ENCODE peak calls at places on chromosomes 16 and 17, in six cellular contexts. One of them, this sample, is unnamed.

GRCh38 chr17:29126268-29126923 is 53.8 kb downstream of the MYO18A start:
- DNase-seq in neuronal stem cell: no peak
- DNase-seq in IMR-90: no peak
- DNase-seq in mesenchymal stem cell: no peak
- DNase-seq in H9: no peak
- DNase-seq in H1: no peak
- DNase-seq in this sample: no peak

GRCh38 chr16:30397776-30398659 is 2.8 kb downstream of the ZNF48 start:
- DNase-seq in neuronal stem cell: no peak
- DNase-seq in H1: no peak
- DNase-seq in mesenchymal stem cell: no peak
- DNase-seq in H9: no peak
- DNase-seq in IMR-90: no peak
- DNase-seq in this sample: no peak

GRCh38 chr16:47687694-47688093 is 226.6 kb downstream of the PHKB start:
- DNase-seq in H9: no peak
- DNase-seq in H1: no peak
- DNase-seq in mesenchymal stem cell: no peak
- DNase-seq in neuronal stem cell: no peak
- DNase-seq in IMR-90: peak
- DNase-seq in this sample: peak

GRCh38 chr16:1223355-1224214 is 1.5 kb downstream of the TPSG1 start:
- DNase-seq in mesenchymal stem cell: no peak
- DNase-seq in neuronal stem cell: no peak
- DNase-seq in H9: no peak
- DNase-seq in IMR-90: no peak
- DNase-seq in H1: no peak
- DNase-seq in this sample: no peak

GRCh38 chr16:187330-187729 is 7.1 kb downstream of the HBQ1 start:
- DNase-seq in IMR-90: no peak
- DNase-seq in H9: no peak
- DNase-seq in mesenchymal stem cell: no peak
- DNase-seq in neuronal stem cell: no peak
- DNase-seq in H1: no peak
- DNase-seq in this sample: no peak

GRCh38 chr17:72304859-72305258 is 184.0 kb downstream of the SOX9 start:
- DNase-seq in IMR-90: no peak
- DNase-seq in mesenchymal stem cell: no peak
- DNase-seq in H9: no peak
- DNase-seq in neuronal stem cell: no peak
- DNase-seq in H1: no peak
- DNase-seq in this sample: no peak

GRCh38 chr16:68700120-68700519 is 37.0 kb upstream of the CDH1 start:
- DNase-seq in H1: no peak
- DNase-seq in H9: no peak
- DNase-seq in IMR-90: peak
- DNase-seq in neuronal stem cell: no peak
- DNase-seq in mesenchymal stem cell: peak
- DNase-seq in this sample: no peak

GRCh38 chr17:81436294-81436849 is 41.1 kb downstream of the BAHCC1 start:
- DNase-seq in IMR-90: no peak
- DNase-seq in neuronal stem cell: no peak
- DNase-seq in H1: no peak
- DNase-seq in H9: no peak
- DNase-seq in mesenchymal stem cell: peak
- DNase-seq in this sample: no peak

GRCh38 chr16:71460246-71460645 is 1.8 kb downstream of the ZNF23 start:
- DNase-seq in H1: no peak
- DNase-seq in mesenchymal stem cell: peak
- DNase-seq in IMR-90: peak
- DNase-seq in H9: no peak
- DNase-seq in neuronal stem cell: no peak
- DNase-seq in this sample: peak

GRCh38 chr16:69522732-69523404 is 42.9 kb upstream of the NFAT5 start:
- DNase-seq in H9: no peak
- DNase-seq in H1: no peak
- DNase-seq in mesenchymal stem cell: no peak
- DNase-seq in IMR-90: no peak
- DNase-seq in neuronal stem cell: no peak
- DNase-seq in this sample: peak

GRCh38 chr17:74875155-74875969 is 2.6 kb upstream of the FDXR start:
- DNase-seq in neuronal stem cell: no peak
- DNase-seq in H1: no peak
- DNase-seq in H9: no peak
- DNase-seq in IMR-90: no peak
- DNase-seq in mesenchymal stem cell: no peak
- DNase-seq in this sample: no peak

GRCh38 chr16:31216552-31217530 is at the start of gene PYDC1:
- DNase-seq in IMR-90: no peak
- DNase-seq in mesenchymal stem cell: no peak
- DNase-seq in H9: peak
- DNase-seq in neuronal stem cell: no peak
- DNase-seq in H1: peak
- DNase-seq in this sample: no peak

GRCh38 chr17:76577876-76578275 is 7.8 kb downstream of the ST6GALNAC2 start:
- DNase-seq in H9: no peak
- DNase-seq in mesenchymal stem cell: no peak
- DNase-seq in H1: no peak
- DNase-seq in IMR-90: no peak
- DNase-seq in neuronal stem cell: no peak
- DNase-seq in this sample: no peak

GRCh38 chr17:43530303-43531081 is 15.6 kb downstream of the ETV4 start:
- DNase-seq in neuronal stem cell: peak
- DNase-seq in IMR-90: peak
- DNase-seq in H1: peak
- DNase-seq in H9: peak
- DNase-seq in mesenchymal stem cell: peak
- DNase-seq in this sample: peak

GRCh38 chr16:70804153-70804728 is 3.3 kb upstream of the VAC14 start:
- DNase-seq in neuronal stem cell: no peak
- DNase-seq in H1: no peak
- DNase-seq in mesenchymal stem cell: peak
- DNase-seq in H9: no peak
- DNase-seq in IMR-90: peak
- DNase-seq in this sample: peak

GRCh38 chr17:76947771-76948170 is 79.6 kb downstream of the MGAT5B start:
- DNase-seq in mesenchymal stem cell: no peak
- DNase-seq in H1: no peak
- DNase-seq in neuronal stem cell: no peak
- DNase-seq in IMR-90: no peak
- DNase-seq in H9: no peak
- DNase-seq in this sample: no peak

GRCh38 chr16:53159781-53160436 is 105.1 kb downstream of the CHD9 start:
- DNase-seq in H1: peak
- DNase-seq in neuronal stem cell: peak
- DNase-seq in IMR-90: peak
- DNase-seq in H9: no peak
- DNase-seq in mesenchymal stem cell: peak
- DNase-seq in this sample: peak

GRCh38 chr17:2122641-2123302 is 67.9 kb downstream of the HIC1 start:
- DNase-seq in H1: no peak
- DNase-seq in mesenchymal stem cell: peak
- DNase-seq in IMR-90: peak
- DNase-seq in neuronal stem cell: no peak
- DNase-seq in H9: no peak
- DNase-seq in this sample: peak

GRCh38 chr17:10772425-10773380 is 31.2 kb downstream of the TMEM238L start:
- DNase-seq in neuronal stem cell: peak
- DNase-seq in H9: peak
- DNase-seq in IMR-90: peak
- DNase-seq in H1: peak
- DNase-seq in mesenchymal stem cell: no peak
- DNase-seq in this sample: peak

GRCh38 chr16:58127033-58127556 is 2.1 kb downstream of the CFAP20 start:
- DNase-seq in H1: no peak
- DNase-seq in mesenchymal stem cell: peak
- DNase-seq in IMR-90: peak
- DNase-seq in H9: no peak
- DNase-seq in neuronal stem cell: no peak
- DNase-seq in this sample: no peak

GRCh38 chr16:83105279-83106077 is 478.7 kb downstream of the CDH13 start:
- DNase-seq in H9: no peak
- DNase-seq in neuronal stem cell: no peak
- DNase-seq in IMR-90: no peak
- DNase-seq in H1: no peak
- DNase-seq in mesenchymal stem cell: no peak
- DNase-seq in this sample: no peak

GRCh38 chr17:76824103-76824502 is 44.1 kb upstream of the MGAT5B start:
- DNase-seq in H1: no peak
- DNase-seq in mesenchymal stem cell: no peak
- DNase-seq in IMR-90: no peak
- DNase-seq in H9: no peak
- DNase-seq in neuronal stem cell: no peak
- DNase-seq in this sample: no peak

GRCh38 chr16:27304102-27304501 is 9.7 kb upstream of the IL4R start:
- DNase-seq in H1: no peak
- DNase-seq in mesenchymal stem cell: no peak
- DNase-seq in H9: no peak
- DNase-seq in IMR-90: no peak
- DNase-seq in neuronal stem cell: no peak
- DNase-seq in this sample: no peak

GRCh38 chr17:8430966-8431365 is 4.7 kb upstream of the NDEL1 start:
- DNase-seq in H1: no peak
- DNase-seq in neuronal stem cell: no peak
- DNase-seq in IMR-90: peak
- DNase-seq in mesenchymal stem cell: no peak
- DNase-seq in H9: no peak
- DNase-seq in this sample: no peak

GRCh38 chr16:82741073-82741615 is 114.4 kb downstream of the CDH13 start:
- DNase-seq in IMR-90: peak
- DNase-seq in mesenchymal stem cell: peak
- DNase-seq in H1: no peak
- DNase-seq in neuronal stem cell: no peak
- DNase-seq in H9: no peak
- DNase-seq in this sample: no peak

GRCh38 chr16:56792960-56793359 is 63.0 kb downstream of the NUP93 start:
- DNase-seq in neuronal stem cell: no peak
- DNase-seq in H9: no peak
- DNase-seq in mesenchymal stem cell: no peak
- DNase-seq in IMR-90: no peak
- DNase-seq in H1: no peak
- DNase-seq in this sample: no peak

GRCh38 chr16:48109496-48109895 is 46.3 kb downstream of the ABCC12 start:
- DNase-seq in IMR-90: no peak
- DNase-seq in H1: no peak
- DNase-seq in mesenchymal stem cell: no peak
- DNase-seq in neuronal stem cell: peak
- DNase-seq in H9: no peak
- DNase-seq in this sample: no peak

GRCh38 chr16:89335803-89336485 is 118.4 kb downstream of the ZNF778 start:
- DNase-seq in H1: no peak
- DNase-seq in H9: no peak
- DNase-seq in neuronal stem cell: no peak
- DNase-seq in IMR-90: no peak
- DNase-seq in mesenchymal stem cell: no peak
- DNase-seq in this sample: no peak

GRCh38 chr17:6570731-6571465 is 14.5 kb upstream of the PITPNM3 start:
- DNase-seq in H9: no peak
- DNase-seq in neuronal stem cell: peak
- DNase-seq in IMR-90: no peak
- DNase-seq in H1: peak
- DNase-seq in mesenchymal stem cell: no peak
- DNase-seq in this sample: no peak
- H3K14ac ChIP-seq in H9: no peak
- H3K14ac ChIP-seq in neuronal stem cell: no peak
- H3K14ac ChIP-seq in IMR-90: no peak
- H3K14ac ChIP-seq in H1: no peak
- H3K14ac ChIP-seq in mesenchymal stem cell: no peak
- H3K14ac ChIP-seq in this sample: no peak

DNA sequence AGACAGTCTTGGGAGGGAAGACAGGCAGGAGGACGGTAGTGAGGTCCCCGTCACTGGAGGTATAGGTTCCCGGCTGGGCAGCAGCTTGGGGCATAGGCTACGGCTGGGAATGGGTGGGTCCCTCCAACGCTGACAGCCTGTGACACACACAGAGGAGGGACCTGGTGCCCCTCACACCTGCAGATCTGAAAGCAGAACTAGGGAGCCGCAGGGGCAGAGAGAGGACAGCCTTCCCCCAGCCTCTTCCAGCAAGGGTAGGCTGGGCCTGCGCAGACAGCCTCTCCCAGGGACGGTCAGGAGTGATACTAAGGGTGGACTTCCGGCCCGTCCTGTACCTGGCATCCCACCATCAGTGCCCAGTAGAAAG is 2.0 kb downstream of the P2RX1 start:
- DNase-seq in neuronal stem cell: no peak
- DNase-seq in mesenchymal stem cell: no peak
- DNase-seq in H9: no peak
- DNase-seq in H1: no peak
- DNase-seq in IMR-90: no peak
- DNase-seq in this sample: no peak
- H3K14ac ChIP-seq in neuronal stem cell: no peak
- H3K14ac ChIP-seq in mesenchymal stem cell: peak
- H3K14ac ChIP-seq in H9: no peak
- H3K14ac ChIP-seq in H1: no peak
- H3K14ac ChIP-seq in IMR-90: peak
- H3K14ac ChIP-seq in this sample: no peak

DNA sequence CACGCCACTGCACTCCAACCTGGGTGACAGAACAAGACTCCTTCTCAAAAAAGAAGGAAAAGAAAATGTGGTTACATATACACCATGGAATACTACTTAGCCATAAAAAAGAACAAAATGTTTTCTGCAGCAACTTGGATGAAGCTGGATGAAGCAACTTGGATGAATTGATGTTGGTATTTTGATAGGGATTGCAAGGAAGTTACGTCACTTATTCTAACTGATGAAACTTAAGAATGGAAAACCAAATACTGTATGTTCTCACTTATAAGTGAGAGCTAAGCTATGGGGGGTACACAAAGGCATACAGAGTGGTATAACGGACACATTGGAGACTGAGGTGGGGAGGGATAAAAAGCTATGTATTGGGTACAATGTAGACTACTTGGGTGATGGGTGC is 17.5 kb downstream of the PLA2G10 start:
- DNase-seq in H1: no peak
- DNase-seq in neuronal stem cell: no peak
- DNase-seq in H9: no peak
- DNase-seq in IMR-90: no peak
- DNase-seq in mesenchymal stem cell: no peak
- DNase-seq in this sample: no peak
- H3K14ac ChIP-seq in H1: no peak
- H3K14ac ChIP-seq in neuronal stem cell: no peak
- H3K14ac ChIP-seq in H9: no peak
- H3K14ac ChIP-seq in IMR-90: no peak
- H3K14ac ChIP-seq in mesenchymal stem cell: no peak
- H3K14ac ChIP-seq in this sample: no peak

GRCh38 chr16:11964761-11965539 is at the start of gene TNFRSF17:
- DNase-seq in neuronal stem cell: no peak
- DNase-seq in H1: no peak
- DNase-seq in mesenchymal stem cell: no peak
- DNase-seq in H9: no peak
- DNase-seq in IMR-90: peak
- DNase-seq in this sample: no peak
- H3K14ac ChIP-seq in neuronal stem cell: no peak
- H3K14ac ChIP-seq in H1: no peak
- H3K14ac ChIP-seq in mesenchymal stem cell: no peak
- H3K14ac ChIP-seq in H9: no peak
- H3K14ac ChIP-seq in IMR-90: no peak
- H3K14ac ChIP-seq in this sample: no peak

GRCh38 chr16:4270091-4270490 is 2.7 kb downstream of the TFAP4 start:
- DNase-seq in mesenchymal stem cell: no peak
- DNase-seq in neuronal stem cell: no peak
- DNase-seq in H9: no peak
- DNase-seq in IMR-90: no peak
- DNase-seq in H1: no peak
- DNase-seq in this sample: no peak
- H3K14ac ChIP-seq in mesenchymal stem cell: no peak
- H3K14ac ChIP-seq in neuronal stem cell: no peak
- H3K14ac ChIP-seq in H9: no peak
- H3K14ac ChIP-seq in IMR-90: no peak
- H3K14ac ChIP-seq in H1: no peak
- H3K14ac ChIP-seq in this sample: no peak

GRCh38 chr16:81310045-81310644 is 4.6 kb upstream of the GAN start:
- DNase-seq in neuronal stem cell: no peak
- DNase-seq in mesenchymal stem cell: no peak
- DNase-seq in H1: no peak
- DNase-seq in H9: no peak
- DNase-seq in IMR-90: no peak
- DNase-seq in this sample: no peak
- H3K14ac ChIP-seq in neuronal stem cell: no peak
- H3K14ac ChIP-seq in mesenchymal stem cell: no peak
- H3K14ac ChIP-seq in H1: no peak
- H3K14ac ChIP-seq in H9: no peak
- H3K14ac ChIP-seq in IMR-90: no peak
- H3K14ac ChIP-seq in this sample: no peak

This sample was measured in trophoblast cell.